ENCODE peak calls at places on chromosomes 5 and 9, in five cellular contexts. O is IMR-90, H is H54, I is transverse colon, R is gastrocnemius medialis. S is an unnamed sample.

GRCh38 chr5:177545487-177546261 is 8.7 kb downstream of the FAM193B start:
- DNase-seq in H (no peak), O (peak), I (peak), R (peak), S (peak)

GRCh38 chr5:175230299-175230698 is 213.7 kb downstream of the DRD1 start:
- DNase-seq in O (no peak), I (no peak), H (peak), R (no peak), S (no peak)

GRCh38 chr9:2620876-2621677 is 510 bp upstream of the VLDLR start:
- DNase-seq in R (peak), O (peak), H (peak), I (peak), S (peak)

GRCh38 chr5:168076561-168076991 is 214.9 kb upstream of the WWC1 start:
- DNase-seq in R (peak), H (no peak), I (no peak), O (peak), S (peak)

GRCh38 chr9:34651876-34652602 is at the start of gene IL11RA:
- DNase-seq in I (peak), H (peak), O (peak), R (peak), S (peak)

GRCh38 chr5:169296456-169297220 is 4.3 kb downstream of the SLIT3 start:
- DNase-seq in I (peak), H (peak), O (no peak), R (peak), S (no peak)

GRCh38 chr5:107982703-107983425 is 312.1 kb upstream of the EFNA5 start:
- DNase-seq in I (no peak), R (no peak), O (no peak), H (no peak), S (no peak)

GRCh38 chr5:169336234-169336633 is 35.3 kb upstream of the SLIT3 start:
- DNase-seq in R (no peak), H (no peak), O (no peak), I (no peak), S (no peak)

GRCh38 chr5:157540707-157541451 is 34.7 kb downstream of the ADAM19 start:
- DNase-seq in O (peak), H (peak), R (peak), I (peak), S (no peak)

GRCh38 chr9:123304340-123304691 is 35.9 kb upstream of the STRBP start:
- DNase-seq in O (no peak), H (no peak), I (no peak), R (no peak), S (no peak)

GRCh38 chr5:109485030-109485429 is 75.3 kb upstream of the PJA2 start:
- DNase-seq in R (peak), I (peak), O (no peak), H (no peak), S (peak)

GRCh38 chr9:82695704-82696103 is 367.2 kb downstream of the RASEF start:
- DNase-seq in I (no peak), O (no peak), R (no peak), H (no peak), S (no peak)

GRCh38 chr9:94159069-94159915 is 75.0 kb downstream of the PTPDC1 start:
- DNase-seq in H (no peak), R (no peak), I (no peak), O (no peak), S (no peak)

GRCh38 chr5:134411546-134412266 is at the start of gene CDKN2AIPNL:
- DNase-seq in H (peak), R (peak), O (peak), I (peak), S (peak)

GRCh38 chr5:37916525-37916924 is 76.7 kb upstream of the GDNF start:
- DNase-seq in H (no peak), O (no peak), I (no peak), R (no peak), S (no peak)

GRCh38 chr9:2418619-2419018 is 203.0 kb upstream of the VLDLR start:
- DNase-seq in I (no peak), R (no peak), H (no peak), O (peak), S (no peak)

GRCh38 chr5:178469011-178469974 is 120.9 kb downstream of the COL23A1 start:
- DNase-seq in R (no peak), O (no peak), I (no peak), H (no peak), S (no peak)

GRCh38 chr5:82107277-82107676 is 135.5 kb downstream of the ATG10 start:
- DNase-seq in R (no peak), O (peak), H (no peak), I (no peak), S (peak)

GRCh38 chr5:179323026-179323571 is 22.2 kb downstream of the ADAMTS2 start:
- DNase-seq in R (peak), O (no peak), I (no peak), H (no peak), S (no peak)

GRCh38 chr9:96376926-96377874 is 6.3 kb downstream of the SLC35D2 start:
- DNase-seq in O (peak), R (no peak), H (peak), I (no peak), S (no peak)

GRCh38 chr5:181163487-181164075 is 16.2 kb downstream of the OR2V2 start:
- DNase-seq in I (no peak), H (no peak), O (no peak), R (no peak), S (peak)

DNA sequence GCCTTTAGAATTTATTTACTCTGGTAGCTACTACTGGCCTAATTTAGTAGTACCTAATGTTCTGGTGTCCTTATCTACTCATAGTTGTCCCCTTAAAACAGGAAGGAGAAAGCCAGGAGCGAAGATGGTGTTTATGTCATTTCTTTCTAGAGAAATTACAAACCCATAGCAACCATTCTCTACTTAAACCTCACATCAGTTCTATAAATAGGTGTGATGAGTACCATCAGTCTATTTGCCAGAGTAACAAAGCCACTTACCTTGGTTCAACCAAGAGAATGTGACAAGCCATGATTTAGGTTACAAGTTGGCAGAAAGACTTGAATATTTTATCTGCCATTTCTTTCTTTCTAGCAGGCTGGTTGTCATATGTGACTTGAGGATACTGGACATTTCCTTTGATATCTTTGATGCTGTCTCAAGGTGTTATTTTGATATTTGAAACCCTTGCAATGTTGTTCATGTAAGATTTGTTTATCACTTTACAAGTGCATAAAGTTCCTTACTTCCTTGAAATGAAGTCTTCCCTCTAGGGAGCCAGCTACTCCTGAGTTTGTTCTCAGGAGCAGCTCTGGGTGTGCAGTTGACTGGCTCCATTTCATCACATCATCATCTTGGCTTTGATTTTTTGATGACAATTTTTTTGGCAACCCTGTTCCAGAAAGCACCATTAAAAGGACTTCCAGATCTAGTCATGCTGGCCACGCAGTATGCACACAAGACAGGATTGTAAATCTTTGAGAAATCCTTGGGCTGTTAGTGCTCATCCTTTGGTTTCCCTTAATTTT is 286.8 kb downstream of the ARHGAP26 start:
- DNase-seq in R (peak), I (no peak), O (no peak), H (no peak), S (no peak)
- TF ChIP-seq POLR2A in R (no peak), I (no peak), O (no peak), H (no peak), S (no peak)

GRCh38 chr9:126804696-126805545 is at the start of gene ZBTB43:
- DNase-seq in H (peak), R (peak), I (peak), O (peak), S (peak)
- TF ChIP-seq POLR2A in H (peak), R (peak), I (peak), O (peak), S (peak)

GRCh38 chr9:6660512-6660911 is 15.0 kb upstream of the GLDC start:
- DNase-seq in H (no peak), O (no peak), I (no peak), R (no peak), S (no peak)

GRCh38 chr9:6658628-6659353 is 13.3 kb upstream of the GLDC start:
- DNase-seq in H (no peak), R (no peak), I (no peak), O (no peak), S (no peak)

GRCh38 chr9:6667080-6667479 is 21.6 kb upstream of the GLDC start:
- DNase-seq in H (no peak), I (no peak), O (no peak), R (no peak), S (no peak)

GRCh38 chr9:6667633-6668280 is 22.2 kb upstream of the GLDC start:
- DNase-seq in O (peak), I (no peak), R (no peak), H (no peak), S (peak)

DNA sequence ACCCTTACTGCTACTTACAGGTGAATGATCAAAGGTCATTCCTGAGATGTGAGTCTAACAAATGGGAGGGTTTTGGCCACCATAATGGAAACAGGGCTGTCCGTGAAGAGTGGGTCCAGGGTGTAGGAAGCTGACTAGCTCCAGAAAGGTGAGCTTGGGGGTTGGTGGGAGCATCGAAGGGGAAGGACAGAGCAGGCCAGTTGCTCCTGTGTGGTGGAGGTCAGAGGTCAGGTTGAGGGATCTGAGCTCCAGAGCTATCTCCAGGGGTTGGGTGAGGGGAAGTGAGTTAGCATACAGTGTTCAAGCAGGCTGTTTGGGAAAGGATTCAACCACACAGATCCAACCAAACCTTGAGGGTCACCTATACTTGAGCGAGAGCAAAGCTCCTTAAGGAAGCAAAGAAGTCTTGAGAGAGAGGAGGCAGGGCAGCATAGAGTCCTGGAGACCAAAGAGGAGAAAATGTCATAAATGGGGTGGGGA is 18.7 kb upstream of the GLDC start:
- DNase-seq in H (no peak), R (no peak), O (no peak), I (no peak), S (no peak)
- TF ChIP-seq POLR2A in H (no peak), R (no peak), O (no peak), I (no peak), S (no peak)

DNA sequence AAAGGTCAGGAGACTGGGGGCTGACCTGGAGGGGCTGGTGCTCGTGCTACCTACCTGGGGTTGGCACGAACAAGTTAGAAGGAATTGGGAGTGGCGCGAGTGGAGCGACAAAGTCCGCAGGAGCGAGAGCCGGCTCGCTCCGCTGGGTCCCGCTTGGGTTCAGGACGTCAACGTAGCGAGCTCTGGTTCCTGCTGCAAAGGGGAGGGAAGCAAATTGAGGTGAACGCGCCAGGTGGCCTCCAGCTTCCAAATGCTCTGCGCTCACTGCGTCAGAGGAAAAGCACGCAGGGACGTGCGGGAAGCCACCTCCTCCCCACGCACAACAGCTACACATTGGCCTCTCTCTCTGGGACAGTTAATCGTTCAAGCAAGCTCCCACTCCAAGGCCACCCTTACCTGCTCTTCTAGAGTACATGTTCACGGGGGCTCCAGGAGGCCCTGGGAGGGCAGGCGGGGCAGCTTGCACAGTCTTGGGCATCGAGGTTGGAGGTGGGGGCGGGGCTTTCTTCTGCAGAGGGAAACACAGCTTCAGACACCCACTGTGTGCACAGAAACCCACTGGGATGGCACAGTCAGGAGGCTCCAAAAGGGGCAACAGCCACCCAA is 7.6 kb upstream of the INPP5E start:
- DNase-seq in R (no peak), H (no peak), I (no peak), O (no peak), S (no peak)
- TF ChIP-seq POLR2A in R (no peak), H (no peak), I (no peak), O (no peak), S (no peak)

GRCh38 chr9:114804504-114804903 is 1.3 kb downstream of the TNFSF15 start:
- DNase-seq in H (peak), R (no peak), I (peak), O (peak), S (no peak)

GRCh38 chr9:114803886-114804285 is 2.0 kb downstream of the TNFSF15 start:
- DNase-seq in I (no peak), H (no peak), R (no peak), O (peak), S (no peak)

GRCh38 chr9:114803459-114803858 is 2.4 kb downstream of the TNFSF15 start:
- DNase-seq in H (no peak), I (no peak), R (no peak), O (no peak), S (no peak)

GRCh38 chr9:114806571-114806970 is 732 bp upstream of the TNFSF15 start:
- DNase-seq in O (no peak), I (no peak), H (no peak), R (no peak), S (no peak)

GRCh38 chr9:114805670-114806551 is at the start of gene TNFSF15:
- DNase-seq in I (peak), O (peak), R (peak), H (no peak), S (no peak)
- TF ChIP-seq POLR2A in I (peak), O (no peak), R (no peak), H (no peak), S (no peak)

GRCh38 chr9:128323786-128324185 is 1.1 kb downstream of the COQ4 start:
- DNase-seq in H (no peak), I (no peak), O (no peak), R (no peak), S (no peak)

GRCh38 chr9:128323192-128323730 is 622 bp downstream of the COQ4 start:
- DNase-seq in O (peak), I (no peak), H (peak), R (no peak), S (no peak)

GRCh38 chr9:128321343-128321742 is 904 bp downstream of the TRUB2 start:
- DNase-seq in I (no peak), R (no peak), O (no peak), H (no peak), S (no peak)

GRCh38 chr9:128321879-128322341 is 337 bp downstream of the TRUB2 start:
- DNase-seq in I (no peak), R (no peak), O (no peak), H (no peak), S (no peak)

GRCh38 chr9:128322342-128323191 is at the start of the genes COQ4 and TRUB2:
- DNase-seq in R (peak), I (peak), O (peak), H (peak), S (peak)
- TF ChIP-seq POLR2A in R (no peak), I (peak), O (peak), H (peak), S (peak)

GRCh38 chr9:12774861-12775367 is at the start of gene LURAP1L:
- DNase-seq in O (peak), H (no peak), I (peak), R (peak), S (no peak)
- TF ChIP-seq POLR2A in O (peak), H (no peak), I (peak), R (peak), S (no peak)